ENCODE peak calls at places on chromosomes 4 and X, in seven cellular contexts. T is K562, I is GM12878, L is SK-N-SH, X is H1, Z is HCT116, V is HepG2. M is an unnamed sample.

GRCh38 chr4:77010841-77011354 is 61.3 kb downstream of the SEPTIN11 start:
- DNase-seq in L (no peak), Z (no peak), I (no peak), T (no peak), X (no peak), V (no peak), M (no peak)

GRCh38 chr4:153079824-153080486 is 124.3 kb upstream of the TRIM2 start:
- DNase-seq in Z (no peak), V (no peak), I (no peak), X (no peak), L (no peak), T (no peak), M (no peak)

GRCh38 chr4:4477796-4478195 is 64.1 kb downstream of the STX18 start:
- DNase-seq in T (no peak), I (no peak), V (no peak), X (no peak), Z (no peak), L (no peak), M (no peak)

GRCh38 chr4:81965911-81966310 is 407.9 kb downstream of the HNRNPD start:
- DNase-seq in V (no peak), T (no peak), L (no peak), X (no peak), Z (no peak), I (no peak), M (no peak)

GRCh38 chrX:44343412-44343942 is at the start of gene EFHC2:
- DNase-seq in L (peak), X (peak), Z (no peak), I (no peak), V (no peak), T (peak), M (peak)

GRCh38 chr4:40000711-40001110 is 23.0 kb upstream of the PDS5A start:
- DNase-seq in L (no peak), I (no peak), V (no peak), X (no peak), T (no peak), Z (no peak), M (no peak)

GRCh38 chrX:115625577-115626301 is 64.8 kb downstream of the PLS3 start:
- DNase-seq in I (no peak), X (no peak), V (no peak), Z (no peak), T (no peak), L (no peak), M (no peak)

GRCh38 chrX:107571296-107571998 is 56.9 kb upstream of the PRPS1 start:
- DNase-seq in Z (peak), X (no peak), V (peak), I (no peak), L (no peak), T (no peak), M (no peak)

GRCh38 chrX:106955004-106955772 is 35.0 kb downstream of the CLDN2 start:
- DNase-seq in T (no peak), Z (no peak), I (no peak), V (peak), L (peak), X (no peak), M (no peak)

GRCh38 chrX:133417364-133417763 is 2.1 kb upstream of the GPC4 start:
- DNase-seq in T (no peak), I (no peak), X (no peak), V (no peak), L (no peak), Z (no peak), M (no peak)

GRCh38 chr4:109574443-109574850 is 14.4 kb downstream of the MCUB start:
- DNase-seq in V (peak), X (no peak), T (no peak), Z (no peak), L (no peak), I (no peak), M (peak)

GRCh38 chr4:141023051-141023450 is 110.2 kb downstream of the RNF150 start:
- DNase-seq in X (no peak), L (no peak), Z (no peak), I (no peak), V (no peak), T (no peak), M (no peak)

GRCh38 chrX:9730752-9731151 is 34.9 kb downstream of the GPR143 start:
- DNase-seq in Z (no peak), X (no peak), T (no peak), I (no peak), L (no peak), V (no peak), M (no peak)

GRCh38 chr4:71212216-71212615 is 126.6 kb upstream of the SLC4A4 start:
- DNase-seq in T (no peak), L (no peak), V (no peak), Z (no peak), I (no peak), X (no peak), M (no peak)

GRCh38 chr4:133621628-133622027 is 472.5 kb downstream of the PCDH10 start:
- DNase-seq in I (no peak), T (no peak), L (no peak), V (no peak), X (no peak), Z (no peak), M (no peak)

GRCh38 chrX:70769659-70770232 is 138.8 kb downstream of the TEX11 start:
- DNase-seq in Z (no peak), I (no peak), L (peak), T (no peak), V (no peak), X (no peak), M (no peak)

GRCh38 chr4:99855677-99856076 is 38.5 kb downstream of the LAMTOR3 start:
- DNase-seq in Z (no peak), X (no peak), I (peak), L (no peak), V (no peak), T (no peak), M (no peak)

GRCh38 chr4:158856852-158857251 is 88.0 kb downstream of the FNIP2 start:
- DNase-seq in X (no peak), T (no peak), I (no peak), Z (peak), V (peak), L (peak), M (peak)

GRCh38 chrX:46547857-46548256 is 2.6 kb upstream of the ZNF674 start:
- DNase-seq in Z (peak), X (no peak), T (no peak), V (peak), I (no peak), L (no peak), M (no peak)

GRCh38 chr4:126328914-126329313 is 1014.2 kb downstream of the FAT4 start:
- DNase-seq in I (no peak), Z (no peak), V (no peak), X (no peak), L (peak), T (no peak), M (no peak)

GRCh38 chr4:8117278-8117682 is 41.3 kb downstream of the ABLIM2 start:
- DNase-seq in I (peak), X (peak), L (peak), T (peak), V (peak), Z (peak), M (peak)

GRCh38 chr4:184538023-184538599 is 63.8 kb upstream of the IRF2 start:
- DNase-seq in I (peak), Z (peak), V (peak), L (peak), X (no peak), T (peak), M (peak)

GRCh38 chrX:129247642-129248041 is 275.6 kb downstream of the SMARCA1 start:
- DNase-seq in L (no peak), Z (no peak), V (no peak), I (no peak), X (no peak), T (no peak), M (no peak)

GRCh38 chr4:113069212-113069892 is 19.9 kb downstream of the ANK2 start:
- DNase-seq in Z (no peak), T (no peak), X (no peak), V (peak), L (no peak), I (no peak), M (no peak)

GRCh38 chrX:2262679-2263055 is 238.1 kb downstream of the DHRSX start:
- DNase-seq in L (no peak), T (no peak), I (no peak), Z (no peak), X (no peak), V (no peak), M (no peak)

GRCh38 chr4:15488658-15489470 is 19.2 kb downstream of the CC2D2A start:
- DNase-seq in I (no peak), T (no peak), X (no peak), Z (no peak), L (no peak), V (no peak), M (no peak)

DNA sequence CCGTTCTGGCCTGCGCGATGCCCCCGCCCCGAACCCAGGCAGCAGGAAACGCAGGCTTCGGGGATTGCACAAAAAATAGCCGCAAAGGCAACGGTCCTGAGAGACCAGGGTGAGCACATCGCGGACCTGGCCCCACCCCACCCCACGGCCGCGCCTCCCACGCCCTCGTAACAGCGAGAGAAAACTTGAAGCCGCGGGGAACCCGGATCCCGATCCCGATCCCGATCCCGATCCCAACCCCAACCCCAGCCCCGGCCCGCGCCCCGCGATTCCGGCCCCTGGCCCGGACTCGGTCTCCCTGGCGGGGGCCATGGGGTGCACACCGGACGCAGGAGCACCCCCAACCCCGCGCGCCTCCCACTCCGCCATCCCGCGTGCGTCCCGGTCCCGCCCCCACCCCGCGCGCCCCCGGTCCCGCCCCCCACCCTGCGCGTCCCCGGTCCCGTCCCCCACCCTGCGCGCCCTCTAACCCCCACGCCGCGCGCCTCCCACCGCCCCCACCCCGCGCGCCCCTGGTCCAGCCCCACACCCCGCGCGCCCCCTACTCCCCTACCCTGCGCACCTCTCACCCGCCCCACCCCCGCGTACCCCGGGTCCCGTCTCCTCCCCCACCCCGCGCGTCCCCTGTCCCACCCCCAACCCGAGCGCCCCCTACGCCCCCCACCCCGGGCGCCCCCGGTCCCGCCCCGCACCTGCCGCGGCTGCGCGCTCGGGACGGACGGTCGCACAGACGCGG is 29.0 kb downstream of the NOP14 start:
- DNase-seq in V (no peak), Z (no peak), L (no peak), T (peak), I (no peak), X (no peak), M (peak)
- TF ChIP-seq JUND in V (no peak), Z (no peak), L (no peak), T (no peak), I (no peak), X (no peak), M (no peak)

GRCh38 chr4:122329876-122330595 is 48.8 kb upstream of the ADAD1 start:
- DNase-seq in V (no peak), X (no peak), Z (no peak), T (no peak), I (no peak), L (no peak), M (no peak)
- TF ChIP-seq JUND in V (no peak), X (no peak), Z (no peak), T (no peak), I (no peak), L (no peak), M (no peak)

GRCh38 chr4:38226170-38226569 is 266.0 kb downstream of the PTTG2 start:
- DNase-seq in L (no peak), Z (no peak), V (no peak), T (no peak), X (no peak), I (no peak), M (no peak)

GRCh38 chr4:38224850-38225249 is 264.7 kb downstream of the PTTG2 start:
- DNase-seq in X (no peak), L (no peak), Z (no peak), T (no peak), V (no peak), I (no peak), M (no peak)

GRCh38 chr4:38223306-38223705 is 263.1 kb downstream of the PTTG2 start:
- DNase-seq in L (no peak), I (no peak), V (no peak), T (no peak), Z (no peak), X (no peak), M (no peak)

DNA sequence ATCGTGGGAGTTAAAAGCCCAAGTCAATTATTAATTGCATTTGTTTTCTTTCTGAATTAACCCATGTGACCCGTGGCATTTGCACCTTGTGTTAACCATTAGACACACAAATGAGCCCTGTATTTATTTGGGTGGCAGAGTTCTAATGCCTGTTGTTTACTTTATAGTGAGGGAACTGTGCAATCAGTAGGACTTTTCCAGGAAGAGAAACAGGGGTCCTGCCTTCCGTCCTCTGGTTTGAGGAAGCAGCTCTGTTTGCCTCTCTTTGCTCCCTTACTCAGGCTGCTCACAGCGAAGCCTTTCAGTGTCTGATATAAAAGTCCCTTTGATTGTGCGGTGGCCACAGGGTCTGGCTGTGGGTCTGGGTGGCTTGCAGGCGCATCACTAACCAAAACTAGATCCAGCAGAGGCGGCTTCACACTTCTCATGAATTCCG is 263.6 kb downstream of the PTTG2 start:
- DNase-seq in T (no peak), Z (no peak), X (no peak), V (peak), I (no peak), L (no peak), M (no peak)
- TF ChIP-seq JUND in T (no peak), Z (no peak), X (no peak), V (no peak), I (no peak), L (no peak), M (no peak)

DNA sequence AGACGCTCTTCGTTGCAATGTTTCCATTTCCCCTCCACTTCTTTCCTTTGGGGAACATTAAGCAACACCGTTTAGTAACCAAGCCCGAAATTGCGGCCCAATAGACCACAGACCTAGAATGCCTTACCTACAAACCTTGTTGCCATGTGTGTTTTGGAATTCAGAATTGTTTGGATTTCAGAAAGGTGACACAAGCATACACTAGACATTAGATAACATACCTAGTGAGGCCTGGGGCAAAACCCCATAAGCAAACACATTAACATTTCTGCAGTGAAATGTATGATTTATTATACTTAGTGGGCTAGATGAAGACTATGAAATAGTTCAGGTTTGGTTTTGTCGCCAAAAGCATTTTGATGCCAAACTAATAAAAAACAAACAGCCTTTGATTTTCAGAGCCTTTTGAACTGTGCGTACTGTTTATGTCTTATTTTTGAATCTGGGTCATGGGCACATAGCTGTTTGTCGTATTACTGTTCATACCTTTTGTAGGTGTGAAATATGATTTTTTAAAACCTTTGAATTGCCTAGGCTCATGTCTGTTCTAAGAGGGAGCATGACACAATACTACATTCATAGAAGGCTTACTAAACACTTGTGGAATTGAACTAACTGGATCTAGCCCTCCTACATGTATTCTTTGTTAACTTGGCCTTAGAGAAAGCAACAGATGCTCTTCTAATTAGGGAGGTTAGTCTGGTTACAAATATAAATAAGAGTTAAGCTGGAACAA is 88.6 kb upstream of the TMEM164 start:
- DNase-seq in V (no peak), I (no peak), L (no peak), X (no peak), Z (no peak), T (no peak), M (peak)
- TF ChIP-seq JUND in V (no peak), I (no peak), L (no peak), X (no peak), Z (no peak), T (no peak), M (no peak)

M was measured in T47D.